ENCODE peak calls at places on chromosomes 4 and X, in four cellular contexts. C is tibial artery, L is tibial nerve, K is adrenal gland. A is an unnamed sample.

GRCh38 chr4:169851750-169852149 is 94.0 kb upstream of the HPF1 start:
- DNase-seq in C (no peak), L (no peak), K (no peak), A (no peak)

GRCh38 chr4:37423310-37423709 is 178.8 kb downstream of the NWD2 start:
- DNase-seq in C (no peak), L (no peak), K (no peak), A (no peak)

GRCh38 chr4:57575465-57575864 is 465.3 kb upstream of the IGFBP7 start:
- DNase-seq in C (no peak), L (no peak), K (no peak), A (no peak)

GRCh38 chrX:46574941-46575381 is 1.4 kb downstream of the CHST7 start:
- DNase-seq in C (no peak), L (no peak), K (no peak), A (no peak)

GRCh38 chr4:99436976-99437655 is 2.0 kb upstream of the ADH7 start:
- DNase-seq in C (no peak), L (no peak), K (no peak), A (no peak)

GRCh38 chr4:986428-986948 is 356 bp upstream of the IDUA start:
- DNase-seq in C (no peak), L (no peak), K (no peak), A (no peak)

GRCh38 chr4:59973496-59973895 is 1226.6 kb upstream of the ADGRL3 start:
- DNase-seq in C (no peak), L (no peak), K (no peak), A (no peak)

GRCh38 chrX:137427813-137428212 is 138.1 kb upstream of the ZIC3 start:
- DNase-seq in C (no peak), L (no peak), K (no peak), A (no peak)

GRCh38 chr4:121375262-121375661 is 5.6 kb downstream of the QRFPR start:
- DNase-seq in C (no peak), L (no peak), K (no peak), A (no peak)

GRCh38 chr4:926538-926937 is 5.6 kb downstream of the GAK start:
- DNase-seq in C (no peak), L (no peak), K (no peak), A (no peak)

GRCh38 chr4:36269533-36269932 is 11.9 kb upstream of the DTHD1 start:
- DNase-seq in C (no peak), L (no peak), K (no peak), A (no peak)

GRCh38 chr4:27217261-27217769 is 356.7 kb downstream of the STIM2 start:
- DNase-seq in C (no peak), L (no peak), K (no peak), A (no peak)

GRCh38 chr4:20433101-20433705 is 181.5 kb downstream of the SLIT2 start:
- DNase-seq in C (no peak), L (no peak), K (no peak), A (no peak)

GRCh38 chrX:134738986-134739744 is 80.9 kb upstream of the PLAC1 start:
- DNase-seq in C (no peak), L (no peak), K (no peak), A (no peak)

GRCh38 chr4:138266948-138267347 is 24.8 kb upstream of the SLC7A11 start:
- DNase-seq in C (no peak), L (no peak), K (no peak), A (no peak)

GRCh38 chr4:113052379-113052951 is 3.0 kb downstream of the ANK2 start:
- DNase-seq in C (no peak), L (no peak), K (no peak), A (no peak)

DNA sequence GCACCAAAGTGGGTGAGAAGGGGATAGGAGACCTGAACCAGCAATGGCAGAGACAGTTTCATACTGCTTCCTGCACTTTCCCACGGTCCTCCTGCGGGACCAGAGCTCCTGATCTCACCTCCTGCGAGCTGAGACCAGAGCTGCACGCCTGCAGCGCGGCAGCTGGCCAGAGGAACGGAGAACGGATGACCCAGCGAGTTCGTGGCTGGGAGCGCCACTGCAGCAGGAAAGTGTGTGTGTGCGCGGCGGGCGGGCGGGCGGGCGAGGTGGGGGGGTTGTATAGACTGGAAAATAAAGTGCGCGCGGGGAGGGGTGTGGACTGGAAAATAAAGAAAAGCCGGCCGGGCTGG is 16.5 kb downstream of the MCF2 start:
- DNase-seq in C (no peak), L (no peak), K (no peak), A (no peak)
- H3K4me3 ChIP-seq in C (peak), L (no peak), K (peak), A (peak)

GRCh38 chr4:178599521-178599920 is 1157.3 kb upstream of the AGA start:
- DNase-seq in C (no peak), L (no peak), K (no peak), A (no peak)
- TF ChIP-seq CTCF in C (no peak), L (no peak), K (no peak), A (no peak)

GRCh38 chrX:97728225-97728624 is 844.5 kb downstream of the RPA4 start:
- DNase-seq in C (no peak), L (no peak), K (no peak), A (no peak)
- H3K27ac ChIP-seq in C (no peak), L (no peak), K (no peak), A (no peak)

GRCh38 chr4:16897991-16898827 is at the start of gene LDB2:
- DNase-seq in C (peak), L (peak), K (peak), A (no peak)
- H3K4me3 ChIP-seq in C (peak), L (peak), K (peak), A (peak)

DNA sequence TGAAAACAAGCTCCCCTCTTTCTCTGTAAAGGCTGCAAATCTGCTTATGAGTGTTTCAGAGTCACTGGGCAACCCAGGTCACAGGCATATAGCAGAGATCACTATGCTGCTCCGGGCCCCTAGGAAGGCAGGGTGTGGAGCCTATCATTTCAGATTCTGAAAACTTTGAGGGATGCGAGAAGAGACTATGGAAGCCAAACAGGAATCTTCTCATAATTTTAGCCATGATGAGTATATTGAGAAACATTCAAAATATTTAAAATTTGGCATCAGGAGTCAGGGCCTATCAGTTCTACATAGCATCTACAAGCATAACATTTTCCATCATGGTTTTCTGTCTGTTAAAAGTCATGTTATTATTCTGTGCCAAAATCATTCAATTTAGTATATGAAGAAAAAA is 61.7 kb upstream of the ATXN3L start:
- DNase-seq in C (no peak), L (no peak), K (no peak), A (no peak)
- TF ChIP-seq CTCF in C (no peak), L (no peak), K (no peak), A (no peak)

GRCh38 chrX:68114573-68115199 is 318.6 kb downstream of the OPHN1 start:
- DNase-seq in C (no peak), L (no peak), K (no peak), A (no peak)

GRCh38 chrX:68113837-68114572 is 319.3 kb downstream of the OPHN1 start:
- DNase-seq in C (no peak), L (no peak), K (no peak), A (no peak)

GRCh38 chrX:68112321-68112720 is 321.0 kb downstream of the OPHN1 start:
- DNase-seq in C (no peak), L (no peak), K (no peak), A (no peak)

DNA sequence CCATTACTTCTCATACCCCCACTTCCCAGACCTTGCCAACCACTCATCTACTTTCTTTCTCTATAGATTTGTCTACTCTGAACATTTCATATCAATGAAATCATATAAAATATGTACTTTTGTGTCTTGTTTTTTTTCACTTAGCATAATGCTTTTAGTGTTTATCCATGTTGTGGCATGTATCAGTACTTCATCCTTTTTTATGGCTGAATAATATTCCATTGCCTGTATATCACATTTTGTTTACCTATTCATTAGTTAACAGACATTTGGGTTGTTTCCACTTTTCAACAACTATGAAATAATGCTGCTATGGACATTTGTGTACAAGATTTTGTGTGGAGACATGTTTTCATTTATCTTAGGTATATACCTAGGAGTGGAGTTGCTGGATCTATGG is 324.1 kb downstream of the OPHN1 start:
- DNase-seq in C (no peak), L (no peak), K (no peak), A (no peak)
- H3K27ac ChIP-seq in C (no peak), L (no peak), K (no peak), A (no peak)

DNA sequence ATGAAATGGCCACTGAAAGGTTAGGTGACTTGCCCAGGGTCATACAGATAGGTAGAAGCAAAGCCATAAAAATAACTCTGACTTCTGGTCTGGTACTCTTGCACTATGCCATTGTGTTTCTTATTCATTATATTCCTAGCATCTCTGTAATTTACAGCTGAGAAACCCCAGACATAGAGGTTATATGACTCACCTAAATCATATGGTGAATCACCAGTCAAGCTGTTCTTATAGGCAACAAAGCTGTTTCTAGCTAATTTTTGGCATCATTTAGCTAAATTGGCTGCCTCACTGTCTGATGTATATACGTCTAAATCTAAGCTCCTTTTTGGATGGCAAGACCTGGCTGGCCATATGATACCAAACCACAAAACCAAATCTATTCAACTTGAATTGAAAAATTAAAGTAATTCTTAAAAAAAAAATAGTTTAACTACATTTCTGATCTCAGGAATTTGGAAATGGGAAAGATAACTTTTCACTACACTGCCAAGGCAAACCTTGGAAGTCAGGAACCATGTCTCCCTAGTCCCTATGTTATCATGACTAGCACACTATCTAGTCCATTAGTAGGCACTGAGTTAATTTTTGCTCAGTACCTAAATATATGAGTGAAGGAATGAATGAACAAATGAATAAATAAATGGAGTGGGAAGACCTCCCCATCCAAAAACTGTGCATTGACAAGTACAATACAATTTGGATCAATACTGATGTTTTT is 41.3 kb upstream of the STAG2 start:
- DNase-seq in C (no peak), L (no peak), K (no peak), A (no peak)
- H3K4me3 ChIP-seq in C (no peak), L (no peak), K (no peak), A (no peak)

GRCh38 chrX:154481911-154482601 is 3.0 kb upstream of the LAGE3 start:
- DNase-seq in C (no peak), L (no peak), K (no peak), A (no peak)

GRCh38 chrX:154481195-154481594 is 2.1 kb upstream of the LAGE3 start:
- DNase-seq in C (no peak), L (no peak), K (peak), A (no peak)

GRCh38 chrX:154478728-154479622 is at the start of gene LAGE3:
- DNase-seq in C (peak), L (peak), K (peak), A (peak)

GRCh38 chrX:154476821-154477220 is 2.3 kb downstream of the LAGE3 start:
- DNase-seq in C (no peak), L (no peak), K (no peak), A (no peak)

GRCh38 chrX:154477891-154478477 is 1.1 kb downstream of the LAGE3 start:
- DNase-seq in C (no peak), L (no peak), K (no peak), A (no peak)
- TF ChIP-seq CTCF in C (no peak), L (no peak), K (no peak), A (no peak)

GRCh38 chr4:184513802-184514120 is 39.4 kb upstream of the IRF2 start:
- DNase-seq in C (no peak), L (no peak), K (no peak), A (no peak)
- H3K27ac ChIP-seq in C (peak), L (peak), K (peak), A (no peak)

A was measured in gastrocnemius medialis.